ENCODE peak calls at places on chromosomes 5 and 9, in five cellular contexts. One of them, this sample, is unnamed.
A peak's percentile ranks its signal among the peaks of the same experiment; 100 is the strongest.

GRCh38 chr5:76855961-76856360 is 6.1 kb downstream of the S100Z start:
- DNase-seq in activated CD8-positive, alpha-beta memory T cell treated with anti-CD3 and anti-CD28 coated beads for 48 hours: no peak
- DNase-seq in GM10248: no peak
- DNase-seq in NCI-H69: no peak
- DNase-seq in ureter: no peak
- DNase-seq in this sample: peak; percentile 13

GRCh38 chr9:122032346-122032745 is 60.8 kb downstream of the TTLL11 start:
- DNase-seq in NCI-H69: no peak
- DNase-seq in GM10248: no peak
- DNase-seq in activated CD8-positive, alpha-beta memory T cell treated with anti-CD3 and anti-CD28 coated beads for 48 hours: no peak
- DNase-seq in ureter: no peak
- DNase-seq in this sample: no peak

GRCh38 chr9:109974143-109974917 is 194.3 kb downstream of the PALM2AKAP2 start:
- DNase-seq in NCI-H69: peak; percentile 87
- DNase-seq in ureter: no peak
- DNase-seq in activated CD8-positive, alpha-beta memory T cell treated with anti-CD3 and anti-CD28 coated beads for 48 hours: no peak
- DNase-seq in GM10248: peak; percentile 78
- DNase-seq in this sample: peak; percentile 81

GRCh38 chr9:116901260-116901659 is 214.2 kb downstream of the TRIM32 start:
- DNase-seq in ureter: no peak
- DNase-seq in NCI-H69: no peak
- DNase-seq in activated CD8-positive, alpha-beta memory T cell treated with anti-CD3 and anti-CD28 coated beads for 48 hours: no peak
- DNase-seq in GM10248: no peak
- DNase-seq in this sample: no peak

GRCh38 chr5:150409638-150410523 is 2.8 kb downstream of the CD74 start:
- DNase-seq in GM10248: peak; percentile 67
- DNase-seq in ureter: peak; percentile 88
- DNase-seq in NCI-H69: peak; percentile 95
- DNase-seq in activated CD8-positive, alpha-beta memory T cell treated with anti-CD3 and anti-CD28 coated beads for 48 hours: no peak
- DNase-seq in this sample: peak; percentile 84

GRCh38 chr5:176601901-176602300 is 8.1 kb downstream of the GPRIN1 start:
- DNase-seq in ureter: no peak
- DNase-seq in activated CD8-positive, alpha-beta memory T cell treated with anti-CD3 and anti-CD28 coated beads for 48 hours: no peak
- DNase-seq in GM10248: no peak
- DNase-seq in NCI-H69: peak; percentile 72
- DNase-seq in this sample: no peak

GRCh38 chr9:34526026-34526425 is 3.2 kb upstream of the ENHO start:
- DNase-seq in NCI-H69: no peak
- DNase-seq in activated CD8-positive, alpha-beta memory T cell treated with anti-CD3 and anti-CD28 coated beads for 48 hours: no peak
- DNase-seq in GM10248: no peak
- DNase-seq in ureter: no peak
- DNase-seq in this sample: no peak

GRCh38 chr5:141681695-141682641 is at the start of gene ARAP3:
- DNase-seq in NCI-H69: peak; percentile 58
- DNase-seq in GM10248: no peak
- DNase-seq in ureter: peak; percentile 89
- DNase-seq in activated CD8-positive, alpha-beta memory T cell treated with anti-CD3 and anti-CD28 coated beads for 48 hours: no peak
- DNase-seq in this sample: no peak

GRCh38 chr9:124005372-124005771 is 6.2 kb upstream of the LHX2 start:
- DNase-seq in activated CD8-positive, alpha-beta memory T cell treated with anti-CD3 and anti-CD28 coated beads for 48 hours: no peak
- DNase-seq in NCI-H69: no peak
- DNase-seq in GM10248: no peak
- DNase-seq in ureter: no peak
- DNase-seq in this sample: no peak

GRCh38 chr5:178453224-178453623 is 137.0 kb downstream of the COL23A1 start:
- DNase-seq in ureter: peak; percentile 13
- DNase-seq in activated CD8-positive, alpha-beta memory T cell treated with anti-CD3 and anti-CD28 coated beads for 48 hours: no peak
- DNase-seq in GM10248: no peak
- DNase-seq in NCI-H69: no peak
- DNase-seq in this sample: no peak

This sample was measured in GM06990.